ENCODE peak calls at places on chromosome 6, in seven cellular contexts. T is Peyer's patch, I is A549, A is K562, K is right cardiac atrium, B is upper lobe of left lung, E is mesenchymal stem cell. M is an unnamed sample. For H3K4me1, the result is how much of the 10 kb centered on the place peaks cover.

GRCh38 chr6:24476631-24477030 is 12.7 kb downstream of the GPLD1 start:
- DNase-seq in T (no peak), I (no peak), A (no peak), K (no peak), B (no peak), E (no peak), M (no peak)

GRCh38 chr6:150202404-150202803 is 59.6 kb downstream of the PPP1R14C start:
- DNase-seq in T (no peak), I (no peak), A (no peak), K (no peak), B (no peak), E (no peak), M (no peak)

GRCh38 chr6:47419621-47420020 is 58.0 kb upstream of the CD2AP start:
- DNase-seq in T (no peak), I (peak), A (no peak), K (no peak), B (no peak), E (no peak), M (no peak)

GRCh38 chr6:75326557-75327258 is 42.1 kb upstream of the TMEM30A start:
- DNase-seq in T (no peak), I (peak), A (no peak), K (no peak), B (no peak), E (peak), M (no peak)

GRCh38 chr6:75201901-75202672 is 3.8 kb downstream of the COL12A1 start:
- DNase-seq in T (no peak), I (no peak), A (no peak), K (peak), B (peak), E (peak), M (no peak)

GRCh38 chr6:163955131-163955530 is 540.6 kb downstream of the QKI start:
- DNase-seq in T (no peak), I (no peak), A (no peak), K (no peak), B (no peak), E (peak), M (no peak)

GRCh38 chr6:34717466-34717865 is 20.9 kb upstream of the ILRUN start:
- DNase-seq in T (no peak), I (no peak), A (no peak), K (no peak), B (no peak), E (no peak), M (no peak)

GRCh38 chr6:25939593-25939992 is 9.1 kb upstream of the SLC17A2 start:
- DNase-seq in T (no peak), I (no peak), A (no peak), K (no peak), B (no peak), E (no peak), M (no peak)

GRCh38 chr6:1597121-1597744 is 12.5 kb upstream of the FOXC1 start:
- DNase-seq in T (no peak), I (no peak), A (no peak), K (no peak), B (no peak), E (no peak), M (no peak)

GRCh38 chr6:154572592-154572991 is 62.1 kb upstream of the CNKSR3 start:
- DNase-seq in T (no peak), I (no peak), A (peak), K (no peak), B (no peak), E (no peak), M (no peak)

GRCh38 chr6:17901493-17901892 is 85.9 kb downstream of the KIF13A start:
- DNase-seq in T (no peak), I (no peak), A (no peak), K (no peak), B (no peak), E (no peak), M (no peak)

GRCh38 chr6:1436334-1437306 is 47.2 kb downstream of the FOXF2 start:
- DNase-seq in T (no peak), I (peak), A (peak), K (no peak), B (peak), E (peak), M (no peak)

GRCh38 chr6:110628330-110628729 is 151.9 kb upstream of the SLC22A16 start:
- DNase-seq in T (no peak), I (no peak), A (no peak), K (no peak), B (no peak), E (peak), M (no peak)

GRCh38 chr6:105191351-105191750 is 11.5 kb upstream of the POPDC3 start:
- DNase-seq in T (no peak), I (no peak), A (no peak), K (no peak), B (no peak), E (no peak), M (no peak)

GRCh38 chr6:131828946-131829345 is 21.1 kb downstream of the ENPP1 start:
- DNase-seq in T (no peak), I (no peak), A (no peak), K (no peak), B (no peak), E (no peak), M (no peak)

GRCh38 chr6:161959072-161959471 is 685.2 kb upstream of the AGPAT4 start:
- DNase-seq in T (no peak), I (no peak), A (no peak), K (peak), B (no peak), E (no peak), M (no peak)

GRCh38 chr6:18503588-18504231 is 116.6 kb downstream of the RNF144B start:
- DNase-seq in T (peak), I (peak), A (peak), K (peak), B (no peak), E (peak), M (no peak)

GRCh38 chr6:12148317-12148801 is 136.2 kb downstream of the HIVEP1 start:
- DNase-seq in T (no peak), I (peak), A (no peak), K (no peak), B (no peak), E (peak), M (no peak)

GRCh38 chr6:139323511-139324445 is 32.0 kb upstream of the TXLNB start:
- DNase-seq in T (peak), I (peak), A (peak), K (peak), B (peak), E (peak), M (peak)

GRCh38 chr6:161498359-161498758 is 224.5 kb upstream of the AGPAT4 start:
- DNase-seq in T (no peak), I (peak), A (peak), K (no peak), B (no peak), E (peak), M (no peak)

GRCh38 chr6:43455034-43455747 is at the start of gene DLK2:
- DNase-seq in T (peak), I (no peak), A (peak), K (no peak), B (peak), E (no peak), M (no peak)

GRCh38 chr6:52881662-52881995 is 27.9 kb downstream of the GSTA3 start:
- DNase-seq in T (no peak), I (no peak), A (no peak), K (no peak), B (peak), E (no peak), M (no peak)

GRCh38 chr6:9943026-9943425 is 471.8 kb downstream of the TFAP2A start:
- DNase-seq in T (no peak), I (no peak), A (no peak), K (no peak), B (no peak), E (no peak), M (no peak)

GRCh38 chr6:45494734-45495133 is 117.0 kb upstream of the SUPT3H start:
- DNase-seq in T (no peak), I (no peak), A (no peak), K (no peak), B (no peak), E (no peak), M (no peak)

GRCh38 chr6:19024737-19025136 is 637.6 kb downstream of the RNF144B start:
- DNase-seq in T (no peak), I (peak), A (peak), K (no peak), B (no peak), E (peak), M (no peak)

GRCh38 chr6:113104546-113105325 is 752.4 kb upstream of the MARCKS start:
- DNase-seq in T (no peak), I (no peak), A (no peak), K (no peak), B (no peak), E (peak), M (no peak)

GRCh38 chr6:37175332-37176267 is 5.6 kb downstream of the PIM1 start:
- DNase-seq in T (peak), I (no peak), A (no peak), K (no peak), B (no peak), E (no peak), M (no peak)

GRCh38 chr6:15515660-15516375 is 147.0 kb downstream of the DTNBP1 start:
- DNase-seq in T (no peak), I (no peak), A (no peak), K (no peak), B (no peak), E (no peak), M (no peak)

GRCh38 chr6:43454290-43455033 is 886 bp downstream of the DLK2 start:
- DNase-seq in T (peak), I (peak), A (peak), K (peak), B (peak), E (peak), M (peak)

GRCh38 chr6:524803-525202 is 132.1 kb downstream of the HUS1B start:
- DNase-seq in T (peak), I (no peak), A (no peak), K (no peak), B (no peak), E (no peak), M (no peak)

GRCh38 chr6:26351544-26351953 is 13.4 kb upstream of the BTN3A2 start:
- DNase-seq in T (no peak), I (peak), A (peak), K (no peak), B (no peak), E (peak), M (no peak)

GRCh38 chr6:128487055-128487454 is 33.3 kb downstream of the PTPRK start:
- DNase-seq in T (no peak), I (no peak), A (no peak), K (no peak), B (no peak), E (no peak), M (no peak)

GRCh38 chr6:76403058-76403457 is 330.6 kb upstream of the IMPG1 start:
- DNase-seq in T (no peak), I (no peak), A (no peak), K (no peak), B (no peak), E (no peak), M (no peak)

GRCh38 chr6:116327803-116328527 is 42.8 kb upstream of the DSE start:
- DNase-seq in T (no peak), I (no peak), A (no peak), K (no peak), B (no peak), E (peak), M (no peak)

GRCh38 chr6:166556871-166557322 is 29.6 kb downstream of the RAMACL start:
- DNase-seq in T (no peak), I (peak), A (no peak), K (peak), B (peak), E (peak), M (peak)

GRCh38 chr6:41039060-41039998 is at the start of gene UNC5CL:
- DNase-seq in T (peak), I (peak), A (peak), K (no peak), B (no peak), E (peak), M (peak)

GRCh38 chr6:42978487-42978792 is 541 bp downstream of the PEX6 start:
- DNase-seq in T (no peak), I (peak), A (peak), K (peak), B (no peak), E (peak), M (peak)

GRCh38 chr6:156109713-156110112 is 654.1 kb upstream of the NOX3 start:
- DNase-seq in T (no peak), I (no peak), A (no peak), K (no peak), B (no peak), E (peak), M (no peak)

GRCh38 chr6:107304421-107305025 is 154.8 kb downstream of the PDSS2 start:
- DNase-seq in T (no peak), I (no peak), A (no peak), K (no peak), B (no peak), E (peak), M (no peak)

GRCh38 chr6:3023663-3024483 is 24.2 kb downstream of the NQO2 start:
- DNase-seq in T (peak), I (peak), A (peak), K (peak), B (peak), E (peak), M (peak)
- H3K4me1 ChIP-seq in T (under half), I (under half), A (under half), K (under half), B (under half), E (under half), M (under half)

DNA sequence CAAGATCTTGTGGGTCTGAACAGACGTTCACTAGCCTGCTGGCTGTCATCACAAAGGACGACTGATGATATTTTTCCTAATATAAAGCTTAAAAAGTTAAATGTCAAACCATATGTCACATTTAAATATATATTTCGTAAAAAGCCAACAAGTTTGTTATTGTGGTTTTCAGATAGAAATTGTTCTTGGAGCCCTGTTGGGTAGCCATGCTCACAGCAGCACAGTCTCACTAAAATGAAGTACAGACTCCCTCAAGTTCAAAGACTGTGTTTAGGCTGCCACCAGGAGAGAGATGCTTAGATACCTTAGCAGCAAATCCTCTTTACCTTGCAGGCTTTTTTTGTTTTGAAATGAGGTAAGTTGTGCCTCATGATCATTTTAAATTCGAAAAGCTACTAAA is 17.8 kb downstream of the EEF1E1 start:
- DNase-seq in T (no peak), I (no peak), A (no peak), K (no peak), B (no peak), E (peak), M (no peak)
- H3K4me1 ChIP-seq in T (under half), I (half or more), A (under half), K (under half), B (under half), E (under half), M (under half)

DNA sequence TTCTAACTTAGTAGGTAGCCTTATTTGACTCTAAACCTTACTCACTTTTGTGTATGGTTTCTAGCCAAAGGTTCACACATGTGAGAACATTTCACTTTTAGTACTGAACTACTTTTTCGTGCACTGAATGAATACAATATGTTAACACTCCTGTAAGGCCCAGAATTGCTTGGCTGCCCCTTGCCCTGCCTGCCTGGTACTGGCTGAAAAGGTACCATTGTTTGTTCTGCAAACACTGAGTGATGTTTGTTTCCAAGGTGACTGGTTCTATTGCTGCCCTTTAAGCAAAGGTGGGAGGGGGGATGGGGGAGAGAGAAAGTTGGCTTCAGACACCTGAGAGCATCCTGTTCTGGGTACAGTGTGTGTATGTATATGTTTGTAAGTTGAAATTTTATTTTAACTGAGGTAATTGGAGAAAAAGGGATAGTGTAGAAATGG is 31.2 kb downstream of the RREB1 start:
- DNase-seq in T (peak), I (peak), A (peak), K (peak), B (no peak), E (no peak), M (no peak)
- H3K4me1 ChIP-seq in T (under half), I (half or more), A (under half), K (under half), B (under half), E (under half), M (half or more)

GRCh38 chr6:30716879-30717128 is 277 bp downstream of the MDC1 start:
- DNase-seq in T (no peak), I (no peak), A (no peak), K (no peak), B (no peak), E (no peak), M (no peak)

GRCh38 chr6:30717129-30717844 is at the start of gene MDC1:
- DNase-seq in T (peak), I (peak), A (peak), K (peak), B (peak), E (peak), M (peak)

GRCh38 chr6:30711758-30712380 is 5.2 kb downstream of the MDC1 start:
- DNase-seq in T (no peak), I (no peak), A (no peak), K (no peak), B (no peak), E (no peak), M (no peak)

GRCh38 chr6:30712441-30712840 is 4.6 kb downstream of the MDC1 start:
- DNase-seq in T (no peak), I (no peak), A (no peak), K (no peak), B (no peak), E (no peak), M (no peak)

GRCh38 chr6:30714263-30714662 is 2.8 kb downstream of the MDC1 start:
- DNase-seq in T (no peak), I (no peak), A (no peak), K (no peak), B (no peak), E (no peak), M (no peak)
- H3K4me1 ChIP-seq in T (under half), I (under half), A (under half), K (under half), B (under half), E (under half), M (under half)

M was measured in upper lobe of right lung.